ENCODE peak calls at places on chromosomes 12 and 14, in four cellular contexts. R is IMR-90, Q is astrocyte, O is neural progenitor cell. K is an unnamed sample.

GRCh38 chr12:131853832-131854797 is 25.9 kb downstream of the MMP17 start:
- DNase-seq in O (no peak), Q (no peak), R (no peak), K (no peak)

GRCh38 chr12:14883663-14884062 is 2.0 kb downstream of the MGP start:
- DNase-seq in R (no peak), Q (no peak), O (no peak), K (no peak)

GRCh38 chr14:69692542-69693053 is 74.3 kb upstream of the SRSF5 start:
- DNase-seq in Q (no peak), R (no peak), O (no peak), K (no peak)

GRCh38 chr14:95123895-95124579 is 33.3 kb downstream of the DICER1 start:
- DNase-seq in Q (no peak), R (no peak), O (no peak), K (no peak)

GRCh38 chr12:40107803-40108620 is 2.1 kb upstream of the SLC2A13 start:
- DNase-seq in Q (no peak), O (no peak), R (no peak), K (no peak)

GRCh38 chr12:127811988-127812387 is 455.0 kb upstream of the TMEM132C start:
- DNase-seq in O (peak; percentile 45), R (no peak), Q (peak; percentile 99), K (no peak)

GRCh38 chr12:107317751-107318553 is 224.6 kb upstream of the CRY1 start:
- DNase-seq in O (peak; percentile 98), Q (peak; percentile 92), R (peak; percentile 88), K (peak; percentile 90)

GRCh38 chr12:51959211-51959610 is 7.7 kb downstream of the ACVR1B start:
- DNase-seq in O (no peak), Q (no peak), R (peak; percentile 41), K (no peak)

GRCh38 chr12:3571323-3571722 is 80.3 kb downstream of the PRMT8 start:
- DNase-seq in O (no peak), R (no peak), Q (no peak), K (no peak)

GRCh38 chr12:10967409-10967808 is 19.3 kb downstream of the TAS2R50 start:
- DNase-seq in Q (peak; percentile 52), O (no peak), R (peak; percentile 64), K (no peak)

GRCh38 chr14:71661441-71661840 is 270.8 kb upstream of the RGS6 start:
- DNase-seq in O (no peak), Q (no peak), R (no peak), K (no peak)

GRCh38 chr12:105476616-105477015 is 146.1 kb downstream of the C12orf75 start:
- DNase-seq in Q (no peak), O (no peak), R (no peak), K (no peak)

GRCh38 chr14:101673873-101674272 is 87.6 kb upstream of the PPP2R5C start:
- DNase-seq in Q (no peak), O (no peak), R (no peak), K (no peak)

GRCh38 chr12:113880337-113880736 is 85.8 kb downstream of the RBM19 start:
- DNase-seq in O (no peak), R (no peak), Q (no peak), K (no peak)

GRCh38 chr14:64707661-64708060 is 3.4 kb downstream of the PLEKHG3 start:
- DNase-seq in R (peak; percentile 85), O (no peak), Q (peak; percentile 92), K (no peak)

GRCh38 chr14:85317491-85318021 is 212.4 kb upstream of the FLRT2 start:
- DNase-seq in Q (peak; percentile 62), R (peak; percentile 26), O (no peak), K (no peak)

GRCh38 chr12:115761784-115762183 is 515.7 kb downstream of the MED13L start:
- DNase-seq in R (no peak), O (no peak), Q (no peak), K (no peak)

GRCh38 chr14:60695327-60695726 is 28.8 kb downstream of the SIX4 start:
- DNase-seq in R (no peak), O (no peak), Q (no peak), K (no peak)

DNA sequence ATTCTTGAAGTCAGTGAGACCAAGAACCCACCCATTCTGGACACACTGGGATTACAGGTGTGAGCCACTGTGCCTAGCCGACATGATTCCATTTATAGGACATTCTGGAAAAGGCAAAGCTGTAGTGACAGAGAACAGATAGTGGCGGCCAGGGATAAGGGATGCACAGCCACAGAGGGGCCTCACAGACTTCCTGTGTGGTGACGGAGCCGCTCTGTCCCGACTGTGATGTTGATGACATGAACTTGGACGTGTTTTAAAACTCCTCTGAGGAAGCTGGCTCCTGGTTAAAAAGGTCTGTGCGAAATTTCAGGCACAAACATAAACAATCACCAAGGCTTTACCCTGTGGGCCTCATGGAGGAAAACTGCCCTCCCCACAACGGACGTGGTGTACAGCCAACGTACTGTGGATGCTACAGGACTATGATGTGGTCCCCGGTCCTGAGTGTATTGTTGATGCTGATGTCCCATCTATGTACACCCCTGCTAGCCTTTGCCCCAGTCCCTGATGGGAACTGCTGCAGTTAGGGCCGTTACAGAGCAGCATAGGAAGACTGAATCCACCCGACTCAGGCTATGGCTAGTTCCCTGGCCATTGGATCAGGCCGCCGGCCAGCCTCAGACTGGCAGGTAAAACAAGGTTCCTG is 15.9 kb downstream of the ZNF605 start:
- DNase-seq in Q (no peak), R (no peak), O (no peak), K (no peak)
- TF ChIP-seq CTCF in Q (no peak), R (no peak), O (no peak), K (no peak)

GRCh38 chr14:90060312-90060964 is 1.4 kb upstream of the KCNK13 start:
- DNase-seq in Q (peak; percentile 40), R (peak; percentile 51), O (peak; percentile 85), K (peak; percentile 90)
- H3K27me3 ChIP-seq in Q (peaks cover 38% of the 10 kb centered on the region), R (peaks cover 60% of the 10 kb centered on the region), O (peaks cover 78% of the 10 kb centered on the region), K (no peaks in the 10 kb centered on the region)

GRCh38 chr14:56295743-56296142 is 177.5 kb downstream of the PELI2 start:
- DNase-seq in Q (no peak), R (no peak), O (no peak), K (no peak)

GRCh38 chr14:56293506-56293905 is 175.3 kb downstream of the PELI2 start:
- DNase-seq in R (no peak), O (no peak), Q (no peak), K (no peak)

GRCh38 chr14:56290195-56290594 is 172.0 kb downstream of the PELI2 start:
- DNase-seq in R (no peak), O (no peak), Q (no peak), K (no peak)

GRCh38 chr14:56297449-56297848 is 179.2 kb downstream of the PELI2 start:
- DNase-seq in O (no peak), Q (no peak), R (no peak), K (no peak)

GRCh38 chr14:56294125-56294524 is 175.9 kb downstream of the PELI2 start:
- DNase-seq in Q (no peak), O (peak; percentile 17), R (no peak), K (no peak)
- TF ChIP-seq CTCF in Q (no peak), O (peak; percentile 6), R (peak; percentile 20), K (no peak)

GRCh38 chr12:5433081-5433839 is 1.4 kb downstream of the NTF3 start:
- DNase-seq in Q (no peak), O (peak; percentile 65), R (peak; percentile 63), K (no peak)
- H3K27me3 ChIP-seq in Q (peaks cover 52% of the 10 kb centered on the region), O (peaks cover 58% of the 10 kb centered on the region), R (no peaks in the 10 kb centered on the region), K (peaks cover 3% of the 10 kb centered on the region)

GRCh38 chr14:28774764-28775738 is 8.5 kb downstream of the FOXG1 start:
- DNase-seq in R (no peak), O (peak; percentile 27), Q (no peak), K (no peak)
- TF ChIP-seq CTCF in R (no peak), O (no peak), Q (no peak), K (no peak)

GRCh38 chr14:90782892-90783291 is 33.3 kb downstream of the TTC7B start:
- DNase-seq in R (no peak), O (no peak), Q (no peak), K (no peak)

GRCh38 chr14:90785876-90786450 is 30.3 kb downstream of the TTC7B start:
- DNase-seq in Q (no peak), R (no peak), O (no peak), K (no peak)

GRCh38 chr14:90785474-90785873 is 30.8 kb downstream of the TTC7B start:
- DNase-seq in R (no peak), O (no peak), Q (no peak), K (peak; percentile 49)

GRCh38 chr14:90783344-90783743 is 32.9 kb downstream of the TTC7B start:
- DNase-seq in R (no peak), Q (no peak), O (no peak), K (no peak)

GRCh38 chr14:90784621-90785270 is 31.5 kb downstream of the TTC7B start:
- DNase-seq in R (no peak), Q (no peak), O (no peak), K (no peak)
- H3K27me3 ChIP-seq in R (no peaks in the 10 kb centered on the region), Q (no peaks in the 10 kb centered on the region), O (no peaks in the 10 kb centered on the region), K (no peaks in the 10 kb centered on the region)

GRCh38 chr14:105187935-105188524 is 6.9 kb upstream of the NUDT14 start:
- DNase-seq in R (no peak), Q (no peak), O (no peak), K (no peak)
- TF ChIP-seq CTCF in R (no peak), Q (no peak), O (peak; percentile 7), K (no peak)

GRCh38 chr12:54425696-54426095 is 6.6 kb upstream of the ITGA5 start:
- DNase-seq in Q (no peak), O (no peak), R (no peak), K (no peak)
- H3K27me3 ChIP-seq in Q (no peaks in the 10 kb centered on the region), O (no peaks in the 10 kb centered on the region), R (no peaks in the 10 kb centered on the region), K (no peaks in the 10 kb centered on the region)

DNA sequence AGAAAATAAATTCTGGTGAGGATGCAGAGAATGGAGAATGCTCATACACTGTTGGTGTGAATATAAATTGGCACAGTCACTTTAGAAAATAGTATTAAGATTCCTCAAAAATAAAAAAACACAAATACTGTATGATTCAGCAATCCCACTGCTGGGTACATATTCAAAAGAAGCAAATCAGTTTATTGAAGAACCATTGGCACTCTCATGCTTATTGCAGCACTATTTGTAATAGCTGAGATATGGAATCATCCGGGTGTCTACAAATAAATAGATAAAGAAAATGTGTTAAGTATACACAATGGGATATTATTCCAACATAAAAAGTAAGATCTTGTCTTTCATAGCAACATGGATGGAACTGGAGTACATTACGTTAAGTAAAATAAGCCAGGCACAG is 579.4 kb upstream of the SEL1L start:
- DNase-seq in O (no peak), Q (no peak), R (no peak), K (no peak)
- TF ChIP-seq CTCF in O (no peak), Q (no peak), R (no peak), K (no peak)

K was measured in testis.